ENCODE peak calls at places on chromosome 10, in four cellular contexts. L is stimulated activated CD4-positive, alpha-beta T cell treated with anti-CD3 and anti-CD28 coated beads, Interleukin-1b, Interleukin-23, amount 100 ng/mL, for 24 hours; D is HT1080; K is choroid plexus epithelial cell. N is an unnamed sample.

GRCh38 chr10:112663181-112663879 is 216.3 kb downstream of the VTI1A start:
- DNase-seq in L (no peak), D (peak), K (peak), N (no peak)

GRCh38 chr10:36759111-36759805 is 366.1 kb upstream of the ANKRD30A start:
- DNase-seq in D (peak), L (no peak), K (peak), N (no peak)

GRCh38 chr10:132455986-132456847 is 59.2 kb downstream of the PWWP2B start:
- DNase-seq in D (no peak), K (no peak), L (no peak), N (no peak)

GRCh38 chr10:8051109-8051781 is 3.2 kb upstream of the GATA3 start:
- DNase-seq in D (no peak), L (no peak), K (no peak), N (no peak)

GRCh38 chr10:132406181-132406580 is 9.2 kb downstream of the PWWP2B start:
- DNase-seq in D (no peak), L (no peak), K (no peak), N (no peak)

GRCh38 chr10:7666253-7667023 is at the start of gene ITIH5:
- DNase-seq in K (no peak), L (no peak), D (no peak), N (no peak)

GRCh38 chr10:11404931-11405330 is 206.5 kb downstream of the USP6NL start:
- DNase-seq in D (no peak), K (peak), L (no peak), N (no peak)

GRCh38 chr10:792792-793100 is 103.3 kb upstream of the DIP2C start:
- DNase-seq in D (no peak), K (peak), L (no peak), N (no peak)

GRCh38 chr10:131697461-131698128 is 203.2 kb upstream of the PPP2R2D start:
- DNase-seq in K (no peak), L (no peak), D (no peak), N (no peak)

GRCh38 chr10:80046629-80047441 is 31.6 kb upstream of the TMEM254 start:
- DNase-seq in D (peak), L (peak), K (peak), N (peak)

GRCh38 chr10:103470755-103471653 is 8.0 kb downstream of the CALHM3 start:
- DNase-seq in L (peak), K (no peak), D (peak), N (peak)

GRCh38 chr10:72818076-72818475 is 75.5 kb upstream of the OIT3 start:
- DNase-seq in D (no peak), L (no peak), K (no peak), N (no peak)

GRCh38 chr10:80158598-80159127 is 26.1 kb downstream of the PLAC9 start:
- DNase-seq in D (peak), L (no peak), K (peak), N (no peak)

GRCh38 chr10:73889014-73889413 is 14.7 kb upstream of the CAMK2G start:
- DNase-seq in D (peak), K (peak), L (no peak), N (no peak)

GRCh38 chr10:50607526-50607925 is 16.2 kb downstream of the SGMS1 start:
- DNase-seq in K (peak), D (no peak), L (no peak), N (no peak)

GRCh38 chr10:22900841-22901601 is 26.8 kb upstream of the ARMC3 start:
- DNase-seq in L (no peak), K (no peak), D (no peak), N (no peak)

GRCh38 chr10:104109908-104110662 is 11.9 kb upstream of the SFR1 start:
- DNase-seq in L (no peak), D (peak), K (peak), N (no peak)

GRCh38 chr10:98150544-98150943 is 16.1 kb downstream of the R3HCC1L start:
- DNase-seq in D (peak), K (peak), L (no peak), N (no peak)

GRCh38 chr10:10403762-10404161 is 613.9 kb upstream of the CELF2 start:
- DNase-seq in D (no peak), L (no peak), K (no peak), N (no peak)

GRCh38 chr10:63456437-63457210 is 9.2 kb downstream of the JMJD1C start:
- DNase-seq in K (peak), D (peak), L (no peak), N (no peak)

GRCh38 chr10:97135464-97135863 is 50.3 kb downstream of the SLIT1 start:
- DNase-seq in D (no peak), L (no peak), K (no peak), N (no peak)

GRCh38 chr10:125137601-125138438 is 22.5 kb downstream of the CTBP2 start:
- DNase-seq in L (no peak), K (no peak), D (no peak), N (no peak)

GRCh38 chr10:76903387-76903786 is 734.2 kb downstream of the KCNMA1 start:
- DNase-seq in D (no peak), L (no peak), K (no peak), N (no peak)

GRCh38 chr10:95832216-95833037 is 75.3 kb upstream of the CC2D2B start:
- DNase-seq in K (no peak), L (no peak), D (no peak), N (peak)

GRCh38 chr10:73899401-73899780 is 11.5 kb upstream of the PLAU start:
- DNase-seq in L (no peak), K (peak), D (peak), N (no peak)

GRCh38 chr10:71475243-71475871 is 78.6 kb downstream of the CDH23 start:
- DNase-seq in K (no peak), L (no peak), D (no peak), N (no peak)

GRCh38 chr10:119817991-119818888 is 54.4 kb downstream of the MCMBP start:
- DNase-seq in K (peak), D (no peak), L (no peak), N (no peak)

GRCh38 chr10:60430017-60430416 is 40.3 kb upstream of the ANK3 start:
- DNase-seq in L (no peak), D (peak), K (peak), N (no peak)

GRCh38 chr10:124593431-124593985 is 131.9 kb downstream of the LHPP start:
- DNase-seq in L (no peak), D (no peak), K (no peak), N (peak)

GRCh38 chr10:51521605-51522004 is 177.8 kb downstream of the CSTF2T start:
- DNase-seq in K (no peak), D (no peak), L (no peak), N (no peak)

GRCh38 chr10:83075395-83076072 is 1063.8 kb upstream of the GHITM start:
- DNase-seq in L (no peak), K (peak), D (no peak), N (no peak)

GRCh38 chr10:11437391-11438241 is 173.8 kb downstream of the USP6NL start:
- DNase-seq in D (no peak), L (no peak), K (no peak), N (no peak)

GRCh38 chr10:86536294-86536861 is 14.8 kb upstream of the WAPL start:
- DNase-seq in L (peak), D (no peak), K (no peak), N (peak)

GRCh38 chr10:11720260-11720741 is 21.9 kb upstream of the ECHDC3 start:
- DNase-seq in L (no peak), D (no peak), K (no peak), N (no peak)

GRCh38 chr10:70432101-70432500 is 9.4 kb downstream of the NODAL start:
- DNase-seq in K (no peak), L (no peak), D (no peak), N (no peak)